ENCODE peak calls at places on chromosomes 7 and 10, in four cellular contexts. F, O, E and V are unnamed samples. For H3K4me1 and H3K36me3, the result is how much of the 10 kb centered on the place peaks cover.

GRCh38 chr7:153381275-153382119 is 621.9 kb downstream of the ACTR3B start:
- DNase-seq in F (no peak), O (peak), E (no peak), V (peak)

GRCh38 chr10:71779641-71780040 is 6.3 kb upstream of the VSIR start:
- DNase-seq in F (no peak), O (no peak), E (no peak), V (no peak)

GRCh38 chr10:14838582-14839304 is 637 bp downstream of the HSPA14 start:
- DNase-seq in F (peak), O (peak), E (peak), V (peak)

GRCh38 chr10:56469482-56469881 is 108.4 kb upstream of the ZWINT start:
- DNase-seq in F (no peak), O (no peak), E (no peak), V (no peak)

GRCh38 chr10:15189133-15189881 is 20.8 kb upstream of the NMT2 start:
- DNase-seq in F (no peak), O (no peak), E (peak), V (no peak)

GRCh38 chr10:131549116-131549515 is 237.6 kb upstream of the TCERG1L start:
- DNase-seq in F (no peak), O (no peak), E (peak), V (no peak)

GRCh38 chr7:36999851-37000480 is 275.7 kb upstream of the AOAH start:
- DNase-seq in F (no peak), O (peak), E (no peak), V (no peak)

GRCh38 chr7:28157826-28158416 is 22.7 kb downstream of the JAZF1 start:
- DNase-seq in F (no peak), O (no peak), E (no peak), V (no peak)

GRCh38 chr10:102678842-102679289 is 34.6 kb downstream of the TRIM8 start:
- DNase-seq in F (no peak), O (peak), E (peak), V (peak)

GRCh38 chr7:99374121-99375064 is at the start of gene ARPC1B:
- DNase-seq in F (peak), O (peak), E (peak), V (peak)

GRCh38 chr10:31101123-31101522 is 69.5 kb upstream of the ZNF438 start:
- DNase-seq in F (no peak), O (peak), E (no peak), V (no peak)

GRCh38 chr10:50538473-50539398 is 85.0 kb downstream of the SGMS1 start:
- DNase-seq in F (no peak), O (peak), E (no peak), V (no peak)

GRCh38 chr10:127889605-127890195 is 3.0 kb downstream of the CLRN3 start:
- DNase-seq in F (no peak), O (peak), E (peak), V (no peak)
- H3K4me3 ChIP-seq in F (no peak), O (no peak), E (peak), V (no peak)

DNA sequence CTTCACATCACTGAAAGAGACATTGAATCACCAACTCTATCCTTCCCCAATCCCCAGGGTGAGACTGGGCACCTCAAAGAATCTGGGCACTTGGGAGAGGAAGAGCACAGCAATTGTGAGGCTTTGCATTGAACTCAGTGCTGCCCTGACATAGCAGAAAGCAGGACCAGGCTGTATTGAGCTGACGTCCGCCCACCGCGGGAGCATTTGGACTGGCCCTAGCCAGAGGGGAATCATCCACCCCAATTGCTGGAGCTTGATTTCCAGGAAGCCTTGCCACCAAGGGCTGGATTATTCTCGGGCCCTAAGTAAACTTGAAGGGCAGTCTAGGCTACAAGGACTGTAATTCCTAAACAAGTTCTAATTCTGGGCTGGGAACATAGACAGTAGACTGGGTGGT is 416.3 kb upstream of the PHF14 start:
- DNase-seq in F (no peak), O (no peak), E (no peak), V (no peak)
- H3K4me1 ChIP-seq in F (under half), O (under half), E (under half), V (under half)

GRCh38 chr10:67921065-67921464 is 36.6 kb downstream of the SIRT1 start:
- DNase-seq in F (no peak), O (no peak), E (no peak), V (no peak)
- H3K36me3 ChIP-seq in F (under half), O (half or more), E (under half), V (under half)

GRCh38 chr7:2870471-2870941 is 26.4 kb upstream of the GNA12 start:
- DNase-seq in F (no peak), O (peak), E (peak), V (peak)
- H3K4me3 ChIP-seq in F (peak), O (no peak), E (no peak), V (no peak)

GRCh38 chr10:63264852-63265617 is 131.9 kb downstream of the NRBF2 start:
- DNase-seq in F (peak), O (peak), E (peak), V (no peak)

GRCh38 chr10:63267414-63268138 is 134.4 kb downstream of the NRBF2 start:
- DNase-seq in F (no peak), O (peak), E (no peak), V (peak)

GRCh38 chr10:63266337-63267327 is 133.5 kb downstream of the NRBF2 start:
- DNase-seq in F (no peak), O (peak), E (no peak), V (no peak)

GRCh38 chr10:63268139-63268797 is 135.1 kb downstream of the NRBF2 start:
- DNase-seq in F (no peak), O (peak), E (no peak), V (no peak)

GRCh38 chr10:63265646-63266207 is 132.6 kb downstream of the NRBF2 start:
- DNase-seq in F (no peak), O (peak), E (no peak), V (no peak)
- H3K4me1 ChIP-seq in F (under half), O (under half), E (under half), V (under half)